ENCODE peak calls at places on chromosomes 7 and 10, in eight cellular contexts. One of them, this sample, is unnamed.
A peak's percentile ranks its signal among the peaks of the same experiment; 100 is the strongest.

GRCh38 chr10:63365976-63366765 is 99.6 kb downstream of the JMJD1C start:
- DNase-seq in tibial artery: no peak
- DNase-seq in CD8-positive, alpha-beta T cell: no peak
- DNase-seq in SK-N-SH: no peak
- DNase-seq in pancreas: no peak
- DNase-seq in neural progenitor cell: peak; percentile 4
- DNase-seq in spleen: no peak
- DNase-seq in testis: no peak
- DNase-seq in this sample: peak; percentile 24

GRCh38 chr10:102299873-102300272 is 54.5 kb downstream of the GBF1 start:
- DNase-seq in testis: no peak
- DNase-seq in CD8-positive, alpha-beta T cell: no peak
- DNase-seq in SK-N-SH: no peak
- DNase-seq in tibial artery: no peak
- DNase-seq in pancreas: no peak
- DNase-seq in spleen: no peak
- DNase-seq in neural progenitor cell: no peak
- DNase-seq in this sample: peak; percentile 83

GRCh38 chr10:34729619-34730018 is 85.5 kb downstream of the PARD3 start:
- DNase-seq in testis: no peak
- DNase-seq in tibial artery: no peak
- DNase-seq in pancreas: no peak
- DNase-seq in spleen: no peak
- DNase-seq in SK-N-SH: no peak
- DNase-seq in neural progenitor cell: no peak
- DNase-seq in CD8-positive, alpha-beta T cell: no peak
- DNase-seq in this sample: no peak

GRCh38 chr10:113059001-113059780 is 109.1 kb downstream of the TCF7L2 start:
- DNase-seq in SK-N-SH: peak; percentile 29
- DNase-seq in neural progenitor cell: peak; percentile 49
- DNase-seq in spleen: no peak
- DNase-seq in CD8-positive, alpha-beta T cell: no peak
- DNase-seq in testis: peak; percentile 88
- DNase-seq in pancreas: no peak
- DNase-seq in tibial artery: peak; percentile 53
- DNase-seq in this sample: no peak

GRCh38 chr10:22174442-22174841 is 43.4 kb downstream of the EBLN1 start:
- DNase-seq in SK-N-SH: no peak
- DNase-seq in spleen: no peak
- DNase-seq in CD8-positive, alpha-beta T cell: no peak
- DNase-seq in testis: no peak
- DNase-seq in neural progenitor cell: no peak
- DNase-seq in tibial artery: no peak
- DNase-seq in pancreas: no peak
- DNase-seq in this sample: no peak

GRCh38 chr7:101165958-101166602 is 711 bp upstream of the VGF start:
- DNase-seq in neural progenitor cell: peak; percentile 53
- DNase-seq in spleen: peak; percentile 73
- DNase-seq in CD8-positive, alpha-beta T cell: no peak
- DNase-seq in pancreas: peak; percentile 59
- DNase-seq in tibial artery: no peak
- DNase-seq in testis: no peak
- DNase-seq in SK-N-SH: peak; percentile 53
- DNase-seq in this sample: no peak

GRCh38 chr7:12699299-12699698 is 11.9 kb downstream of the ARL4A start:
- DNase-seq in testis: no peak
- DNase-seq in CD8-positive, alpha-beta T cell: no peak
- DNase-seq in tibial artery: no peak
- DNase-seq in SK-N-SH: no peak
- DNase-seq in spleen: no peak
- DNase-seq in neural progenitor cell: no peak
- DNase-seq in pancreas: no peak
- DNase-seq in this sample: no peak

GRCh38 chr10:130871406-130871805 is 440.1 kb downstream of the TCERG1L start:
- DNase-seq in tibial artery: no peak
- DNase-seq in spleen: no peak
- DNase-seq in pancreas: no peak
- DNase-seq in neural progenitor cell: no peak
- DNase-seq in testis: no peak
- DNase-seq in CD8-positive, alpha-beta T cell: no peak
- DNase-seq in SK-N-SH: no peak
- DNase-seq in this sample: no peak

GRCh38 chr10:17385066-17385465 is 69.3 kb downstream of the ST8SIA6 start:
- DNase-seq in SK-N-SH: no peak
- DNase-seq in neural progenitor cell: no peak
- DNase-seq in tibial artery: no peak
- DNase-seq in CD8-positive, alpha-beta T cell: no peak
- DNase-seq in pancreas: no peak
- DNase-seq in testis: no peak
- DNase-seq in spleen: no peak
- DNase-seq in this sample: no peak

GRCh38 chr10:17428616-17429097 is 25.7 kb downstream of the ST8SIA6 start:
- DNase-seq in neural progenitor cell: no peak
- DNase-seq in SK-N-SH: no peak
- DNase-seq in pancreas: no peak
- DNase-seq in spleen: peak; percentile 77
- DNase-seq in testis: no peak
- DNase-seq in tibial artery: no peak
- DNase-seq in CD8-positive, alpha-beta T cell: peak; percentile 79
- DNase-seq in this sample: no peak

GRCh38 chr10:23918090-23918704 is 290.7 kb upstream of the KIAA1217 start:
- DNase-seq in CD8-positive, alpha-beta T cell: no peak
- DNase-seq in SK-N-SH: no peak
- DNase-seq in testis: no peak
- DNase-seq in pancreas: no peak
- DNase-seq in neural progenitor cell: no peak
- DNase-seq in spleen: no peak
- DNase-seq in tibial artery: no peak
- DNase-seq in this sample: no peak

GRCh38 chr10:44804661-44805060 is 106.5 kb upstream of the TMEM72 start:
- DNase-seq in neural progenitor cell: no peak
- DNase-seq in spleen: no peak
- DNase-seq in SK-N-SH: no peak
- DNase-seq in testis: no peak
- DNase-seq in tibial artery: no peak
- DNase-seq in pancreas: no peak
- DNase-seq in CD8-positive, alpha-beta T cell: no peak
- DNase-seq in this sample: no peak

GRCh38 chr10:87657370-87657769 is 2.3 kb upstream of the PAPSS2 start:
- DNase-seq in neural progenitor cell: no peak
- DNase-seq in spleen: no peak
- DNase-seq in tibial artery: peak; percentile 79
- DNase-seq in testis: peak; percentile 43
- DNase-seq in CD8-positive, alpha-beta T cell: no peak
- DNase-seq in pancreas: no peak
- DNase-seq in SK-N-SH: no peak
- DNase-seq in this sample: no peak

GRCh38 chr10:87658383-87658795 is 1.3 kb upstream of the PAPSS2 start:
- DNase-seq in neural progenitor cell: no peak
- DNase-seq in testis: no peak
- DNase-seq in SK-N-SH: no peak
- DNase-seq in pancreas: no peak
- DNase-seq in tibial artery: no peak
- DNase-seq in spleen: no peak
- DNase-seq in CD8-positive, alpha-beta T cell: no peak
- DNase-seq in this sample: peak; percentile 23

GRCh38 chr10:87660484-87661133 is 931 bp downstream of the PAPSS2 start:
- DNase-seq in spleen: no peak
- DNase-seq in neural progenitor cell: no peak
- DNase-seq in testis: peak; percentile 70
- DNase-seq in CD8-positive, alpha-beta T cell: no peak
- DNase-seq in tibial artery: peak; percentile 61
- DNase-seq in pancreas: no peak
- DNase-seq in SK-N-SH: no peak
- DNase-seq in this sample: peak; percentile 38

GRCh38 chr10:87659571-87660483 is at the start of gene PAPSS2:
- DNase-seq in SK-N-SH: peak; percentile 83
- DNase-seq in tibial artery: peak; percentile 70
- DNase-seq in spleen: peak; percentile 88
- DNase-seq in neural progenitor cell: peak; percentile 78
- DNase-seq in CD8-positive, alpha-beta T cell: no peak
- DNase-seq in testis: peak; percentile 60
- DNase-seq in pancreas: peak; percentile 86
- DNase-seq in this sample: peak; percentile 49

DNA sequence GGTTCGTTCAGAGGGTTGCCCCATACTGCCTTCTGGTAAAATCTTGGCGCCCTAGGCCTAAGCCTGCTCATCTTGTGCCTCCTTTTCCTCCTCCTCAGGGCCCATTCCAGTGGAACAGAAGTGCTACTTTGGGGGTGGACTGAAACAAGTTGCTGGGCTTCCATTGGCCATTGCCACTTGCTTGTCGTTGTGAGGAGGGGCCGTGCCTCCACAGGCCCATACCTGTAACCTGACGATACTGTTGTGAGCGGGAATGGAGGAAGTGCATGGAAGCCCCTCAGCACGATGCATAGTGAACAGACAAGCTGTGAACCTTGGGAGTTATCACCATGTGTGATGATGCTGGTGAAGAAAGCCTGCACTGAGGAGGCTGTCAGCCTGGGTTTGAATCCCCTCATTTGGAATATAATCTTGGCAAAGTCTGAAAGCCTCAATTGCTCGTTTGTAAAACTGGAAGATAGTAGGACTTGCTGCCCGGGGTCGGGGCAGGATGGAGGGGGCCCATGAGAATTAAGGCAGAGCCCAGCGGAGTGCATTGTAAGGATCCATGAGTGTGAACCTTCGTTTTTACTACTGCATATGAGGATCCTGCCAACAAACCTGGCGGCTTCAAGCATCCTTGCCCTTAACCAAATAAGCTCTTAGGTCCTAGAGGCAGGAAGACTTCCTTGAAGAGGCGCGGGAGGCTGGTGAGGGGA is 671 bp upstream of the PAPSS2 start:
- DNase-seq in neural progenitor cell: no peak
- DNase-seq in SK-N-SH: no peak
- DNase-seq in CD8-positive, alpha-beta T cell: no peak
- DNase-seq in testis: peak; percentile 18
- DNase-seq in pancreas: no peak
- DNase-seq in tibial artery: no peak
- DNase-seq in spleen: no peak
- DNase-seq in this sample: no peak
- H3K4me3 ChIP-seq in neural progenitor cell: peak overlapping the region; percentile 84
- H3K4me3 ChIP-seq in SK-N-SH: no peak overlapping the region
- H3K4me3 ChIP-seq in CD8-positive, alpha-beta T cell: no peak overlapping the region
- H3K4me3 ChIP-seq in testis: peak overlapping the region; percentile 77
- H3K4me3 ChIP-seq in pancreas: peak overlapping the region; percentile 78
- H3K4me3 ChIP-seq in tibial artery: peak overlapping the region; percentile 85
- H3K4me3 ChIP-seq in spleen: peak overlapping the region; percentile 59
- H3K4me3 ChIP-seq in this sample: no peak overlapping the region

DNA sequence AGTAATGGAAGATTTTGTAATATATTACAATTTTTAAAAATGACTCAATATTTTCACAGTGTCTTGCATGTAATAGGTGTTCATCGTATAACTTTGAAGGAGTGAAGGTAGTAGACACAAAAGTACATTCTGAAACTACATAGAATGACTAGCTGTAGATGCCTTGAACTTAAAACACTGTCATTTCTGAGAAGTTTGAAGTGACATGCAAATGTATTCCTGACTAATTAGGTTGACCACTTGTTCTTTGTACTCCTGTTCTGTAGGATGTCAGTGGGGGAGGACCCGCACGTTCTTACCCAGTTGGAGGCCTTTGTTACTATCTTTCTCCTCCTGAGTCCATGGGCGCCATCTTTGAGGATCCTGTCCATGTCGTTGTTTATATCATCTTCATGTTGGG is 31.2 kb downstream of the SEC61A2 start:
- DNase-seq in tibial artery: no peak
- DNase-seq in neural progenitor cell: no peak
- DNase-seq in spleen: no peak
- DNase-seq in pancreas: no peak
- DNase-seq in testis: no peak
- DNase-seq in CD8-positive, alpha-beta T cell: no peak
- DNase-seq in SK-N-SH: no peak
- DNase-seq in this sample: no peak
- TF ChIP-seq CTCF in tibial artery: no peak
- TF ChIP-seq CTCF in neural progenitor cell: no peak
- TF ChIP-seq CTCF in spleen: no peak
- TF ChIP-seq CTCF in pancreas: no peak
- TF ChIP-seq CTCF in testis: no peak
- TF ChIP-seq CTCF in CD8-positive, alpha-beta T cell: no peak
- TF ChIP-seq CTCF in SK-N-SH: no peak
- TF ChIP-seq CTCF in this sample: no peak

DNA sequence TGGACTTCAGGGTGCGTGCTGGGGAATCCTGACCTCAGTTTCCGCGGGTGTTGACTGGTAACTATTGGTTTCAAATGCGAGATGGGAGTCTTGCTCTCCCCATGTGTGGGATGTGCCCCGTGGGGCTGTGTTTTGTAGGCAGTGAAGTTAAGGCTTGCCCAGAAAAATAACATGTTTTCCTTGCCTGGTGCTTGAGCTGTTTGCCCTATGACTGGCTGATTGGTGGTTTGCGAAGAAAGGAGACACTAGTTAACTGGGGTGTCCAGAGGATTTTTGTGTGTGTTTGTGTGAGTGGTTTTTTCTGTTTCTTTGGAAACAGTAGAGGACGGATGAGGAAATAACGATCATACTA is 61.9 kb downstream of the CREB5 start:
- DNase-seq in testis: no peak
- DNase-seq in tibial artery: no peak
- DNase-seq in CD8-positive, alpha-beta T cell: no peak
- DNase-seq in pancreas: no peak
- DNase-seq in spleen: no peak
- DNase-seq in neural progenitor cell: no peak
- DNase-seq in SK-N-SH: no peak
- DNase-seq in this sample: no peak
- H3K4me3 ChIP-seq in testis: no peak overlapping the region
- H3K4me3 ChIP-seq in tibial artery: peak overlapping the region; percentile 11
- H3K4me3 ChIP-seq in CD8-positive, alpha-beta T cell: no peak overlapping the region
- H3K4me3 ChIP-seq in pancreas: no peak overlapping the region
- H3K4me3 ChIP-seq in spleen: no peak overlapping the region
- H3K4me3 ChIP-seq in neural progenitor cell: no peak overlapping the region
- H3K4me3 ChIP-seq in SK-N-SH: no peak overlapping the region
- H3K4me3 ChIP-seq in this sample: no peak overlapping the region

GRCh38 chr10:43667736-43668371 is 19.2 kb upstream of the ZNF32 start:
- DNase-seq in pancreas: no peak
- DNase-seq in spleen: no peak
- DNase-seq in tibial artery: no peak
- DNase-seq in neural progenitor cell: no peak
- DNase-seq in SK-N-SH: no peak
- DNase-seq in testis: no peak
- DNase-seq in CD8-positive, alpha-beta T cell: no peak
- DNase-seq in this sample: no peak

GRCh38 chr10:43674546-43675205 is 26.0 kb upstream of the ZNF32 start:
- DNase-seq in testis: no peak
- DNase-seq in neural progenitor cell: no peak
- DNase-seq in pancreas: no peak
- DNase-seq in SK-N-SH: no peak
- DNase-seq in CD8-positive, alpha-beta T cell: no peak
- DNase-seq in tibial artery: no peak
- DNase-seq in spleen: no peak
- DNase-seq in this sample: no peak

GRCh38 chr10:43676360-43676759 is 27.7 kb upstream of the ZNF32 start:
- DNase-seq in neural progenitor cell: no peak
- DNase-seq in spleen: no peak
- DNase-seq in CD8-positive, alpha-beta T cell: no peak
- DNase-seq in tibial artery: no peak
- DNase-seq in pancreas: no peak
- DNase-seq in testis: no peak
- DNase-seq in SK-N-SH: no peak
- DNase-seq in this sample: no peak

GRCh38 chr10:43673471-43673870 is 24.8 kb upstream of the ZNF32 start:
- DNase-seq in spleen: no peak
- DNase-seq in neural progenitor cell: no peak
- DNase-seq in tibial artery: no peak
- DNase-seq in CD8-positive, alpha-beta T cell: no peak
- DNase-seq in pancreas: no peak
- DNase-seq in SK-N-SH: no peak
- DNase-seq in testis: no peak
- DNase-seq in this sample: no peak

GRCh38 chr10:43671659-43672555 is 23.2 kb upstream of the ZNF32 start:
- DNase-seq in neural progenitor cell: peak; percentile 87
- DNase-seq in testis: peak; percentile 75
- DNase-seq in pancreas: no peak
- DNase-seq in CD8-positive, alpha-beta T cell: peak; percentile 41
- DNase-seq in SK-N-SH: peak; percentile 78
- DNase-seq in spleen: no peak
- DNase-seq in tibial artery: peak; percentile 52
- DNase-seq in this sample: peak; percentile 64
- TF ChIP-seq CTCF in neural progenitor cell: peak; percentile 80
- TF ChIP-seq CTCF in testis: peak; percentile 82
- TF ChIP-seq CTCF in pancreas: peak; percentile 72
- TF ChIP-seq CTCF in CD8-positive, alpha-beta T cell: peak; percentile 91
- TF ChIP-seq CTCF in SK-N-SH: peak; percentile 81
- TF ChIP-seq CTCF in spleen: peak; percentile 88
- TF ChIP-seq CTCF in tibial artery: peak; percentile 76
- TF ChIP-seq CTCF in this sample: peak; percentile 68